ENCODE peak calls at places on chromosomes 12 and 14, in four cellular contexts. H, G, D and P are unnamed samples.

GRCh38 chr14:103867523-103867953 is 20.2 kb upstream of the PPP1R13B start:
- DNase-seq in H (no peak), G (no peak), D (no peak), P (no peak)

GRCh38 chr12:58860788-58861240 is 59.5 kb downstream of the LRIG3 start:
- DNase-seq in H (no peak), G (no peak), D (no peak), P (no peak)

GRCh38 chr12:6961695-6962284 is 8.7 kb downstream of the PHB2 start:
- DNase-seq in H (peak), G (peak), D (peak), P (peak)

GRCh38 chr14:41022932-41023331 is 583.7 kb upstream of the LRFN5 start:
- DNase-seq in H (no peak), G (no peak), D (peak), P (no peak)

GRCh38 chr14:102848830-102849521 is 71.7 kb downstream of the TRAF3 start:
- DNase-seq in H (no peak), G (no peak), D (no peak), P (no peak)

GRCh38 chr12:132506730-132507538 is 17.0 kb downstream of the FBRSL1 start:
- DNase-seq in H (no peak), G (no peak), D (no peak), P (no peak)

GRCh38 chr14:78254911-78255431 is 84.8 kb downstream of the NRXN3 start:
- DNase-seq in H (no peak), G (no peak), D (peak), P (peak)

GRCh38 chr12:96053476-96054261 is 18.3 kb upstream of the LTA4H start:
- DNase-seq in H (no peak), G (no peak), D (no peak), P (no peak)

GRCh38 chr14:64674829-64675228 is 29.4 kb upstream of the PLEKHG3 start:
- DNase-seq in H (no peak), G (no peak), D (no peak), P (no peak)

GRCh38 chr12:115158816-115159215 is 474.8 kb upstream of the TBX3 start:
- DNase-seq in H (no peak), G (no peak), D (no peak), P (no peak)

GRCh38 chr12:13452955-13453570 is 256.5 kb downstream of the EMP1 start:
- DNase-seq in H (no peak), G (no peak), D (no peak), P (no peak)
- TF ChIP-seq EZH2phosphoT487 in H (no peak), G (no peak), D (no peak), P (no peak)

GRCh38 chr12:26120561-26121274 is 4.1 kb downstream of the BHLHE41 start:
- DNase-seq in H (no peak), G (no peak), D (peak), P (no peak)

GRCh38 chr12:26121323-26121740 is 3.5 kb downstream of the BHLHE41 start:
- DNase-seq in H (no peak), G (peak), D (peak), P (peak)

GRCh38 chr12:26118356-26118755 is 6.5 kb downstream of the BHLHE41 start:
- DNase-seq in H (no peak), G (no peak), D (no peak), P (peak)

GRCh38 chr12:26117321-26117720 is 7.5 kb downstream of the BHLHE41 start:
- DNase-seq in H (no peak), G (no peak), D (no peak), P (peak)

GRCh38 chr12:26119391-26119981 is 5.4 kb downstream of the BHLHE41 start:
- DNase-seq in H (peak), G (peak), D (peak), P (peak)
- TF ChIP-seq CTCF in H (peak), G (peak), D (peak), P (peak)

DNA sequence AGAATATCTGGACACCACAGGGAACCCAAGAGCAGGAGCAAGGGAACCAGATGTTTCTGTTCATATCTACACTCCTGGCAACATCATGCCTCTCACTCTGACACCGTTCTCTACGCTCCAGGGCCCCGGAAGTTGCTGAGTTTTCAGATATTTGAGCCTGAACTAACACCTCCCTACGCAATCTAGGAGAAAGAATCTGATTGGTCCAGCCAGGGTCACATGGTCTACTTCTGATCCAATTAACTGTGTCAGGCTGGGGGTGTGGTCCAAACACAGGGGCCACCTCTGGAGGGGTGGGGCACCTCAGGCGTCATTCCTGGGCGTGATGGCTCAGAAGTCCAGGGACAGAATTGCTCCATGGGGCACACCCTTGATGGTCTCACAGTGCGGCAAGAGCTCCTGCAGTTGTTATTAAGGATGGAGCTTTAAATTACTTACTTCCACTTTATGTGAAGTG is 165.5 kb downstream of the PTPN11 start:
- DNase-seq in H (peak), G (peak), D (peak), P (no peak)
- TF ChIP-seq EZH2phosphoT487 in H (no peak), G (no peak), D (no peak), P (no peak)

GRCh38 chr12:10194160-10194559 is 15.3 kb downstream of the TMEM52B start:
- DNase-seq in H (no peak), G (no peak), D (peak), P (no peak)
- TF ChIP-seq CTCF in H (no peak), G (no peak), D (no peak), P (no peak)

DNA sequence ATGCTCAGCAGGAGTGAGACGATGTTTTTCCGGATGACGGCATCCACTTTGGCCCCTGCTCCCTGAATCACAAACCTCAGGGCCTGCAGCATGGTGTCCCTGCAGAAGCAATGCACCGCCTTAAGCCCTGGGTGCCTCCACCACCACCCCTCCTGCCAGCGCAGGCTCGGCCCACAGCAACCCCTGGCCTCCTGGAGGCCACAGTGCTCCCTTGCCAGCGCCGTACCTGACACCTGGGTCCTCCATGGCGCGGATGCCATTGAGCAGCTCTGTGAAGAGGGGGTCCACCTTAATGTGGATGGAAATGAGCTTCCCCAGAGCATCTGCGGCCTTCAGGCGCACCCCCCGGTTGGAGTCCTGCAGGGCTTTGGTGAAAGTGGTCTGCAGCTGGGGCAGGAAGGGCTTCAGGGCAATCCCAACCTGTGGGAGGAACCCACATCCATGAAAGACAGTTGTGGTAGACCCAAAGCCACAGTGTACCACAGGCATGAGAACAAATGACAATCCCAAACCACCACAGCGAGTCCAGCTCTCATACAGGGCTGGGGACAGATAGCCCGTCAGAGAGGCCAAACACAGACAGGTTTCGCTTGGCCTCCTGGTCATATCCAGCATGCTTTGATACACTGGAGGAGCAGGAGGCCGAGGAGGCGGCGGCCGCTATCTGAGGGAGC is 17.9 kb upstream of the RAB35 start:
- DNase-seq in H (no peak), G (no peak), D (no peak), P (no peak)
- TF ChIP-seq EZH2phosphoT487 in H (no peak), G (no peak), D (no peak), P (no peak)

DNA sequence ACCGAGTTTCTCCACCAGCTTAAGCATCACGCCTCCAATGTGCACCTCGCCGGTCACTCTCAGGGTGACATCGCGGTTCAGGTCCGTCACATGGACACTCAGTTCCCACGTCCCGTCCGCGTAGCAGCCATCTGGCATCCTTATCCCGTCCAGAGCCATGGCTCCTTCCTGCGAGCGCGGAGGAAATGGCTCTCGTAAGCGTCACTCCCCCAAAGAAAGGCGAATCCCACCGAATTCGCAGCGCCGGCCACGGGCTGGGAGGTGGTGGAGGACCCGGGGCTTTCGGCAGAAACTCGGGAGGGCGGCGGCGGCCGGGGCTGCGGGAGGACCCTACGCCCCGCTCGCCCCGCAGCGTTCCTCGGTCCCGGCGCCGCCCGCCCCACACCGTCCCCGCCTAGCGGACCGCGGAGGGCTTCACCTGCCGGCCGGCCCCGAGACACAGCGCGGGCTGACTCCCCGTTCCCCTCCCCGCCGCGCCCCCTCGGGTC is 396 bp downstream of the FERMT2 start:
- DNase-seq in H (no peak), G (peak), D (no peak), P (no peak)
- TF ChIP-seq CTCF in H (no peak), G (peak), D (no peak), P (no peak)

DNA sequence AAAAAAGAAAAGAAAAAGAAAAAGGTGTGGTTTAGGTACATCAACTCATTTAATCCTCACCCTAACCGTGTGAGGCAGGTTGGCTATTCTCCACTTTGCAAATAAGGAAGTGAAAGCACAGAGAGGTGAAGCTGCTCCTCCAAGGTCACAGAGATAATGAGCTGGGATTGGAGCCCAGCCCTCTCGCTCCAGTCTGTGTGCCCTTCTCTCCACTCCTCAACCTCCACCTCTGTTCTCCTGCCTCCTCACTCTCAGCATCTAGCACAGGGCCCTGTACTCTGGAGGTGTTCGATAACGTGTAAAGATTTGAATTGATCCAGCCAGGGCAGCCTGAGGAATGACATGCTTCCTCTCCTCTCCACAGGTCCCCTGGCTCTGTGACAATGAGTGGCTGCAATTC is 502.3 kb downstream of the TMEM132D start:
- DNase-seq in H (no peak), G (no peak), D (no peak), P (peak)
- TF ChIP-seq EZH2phosphoT487 in H (no peak), G (no peak), D (no peak), P (no peak)

DNA sequence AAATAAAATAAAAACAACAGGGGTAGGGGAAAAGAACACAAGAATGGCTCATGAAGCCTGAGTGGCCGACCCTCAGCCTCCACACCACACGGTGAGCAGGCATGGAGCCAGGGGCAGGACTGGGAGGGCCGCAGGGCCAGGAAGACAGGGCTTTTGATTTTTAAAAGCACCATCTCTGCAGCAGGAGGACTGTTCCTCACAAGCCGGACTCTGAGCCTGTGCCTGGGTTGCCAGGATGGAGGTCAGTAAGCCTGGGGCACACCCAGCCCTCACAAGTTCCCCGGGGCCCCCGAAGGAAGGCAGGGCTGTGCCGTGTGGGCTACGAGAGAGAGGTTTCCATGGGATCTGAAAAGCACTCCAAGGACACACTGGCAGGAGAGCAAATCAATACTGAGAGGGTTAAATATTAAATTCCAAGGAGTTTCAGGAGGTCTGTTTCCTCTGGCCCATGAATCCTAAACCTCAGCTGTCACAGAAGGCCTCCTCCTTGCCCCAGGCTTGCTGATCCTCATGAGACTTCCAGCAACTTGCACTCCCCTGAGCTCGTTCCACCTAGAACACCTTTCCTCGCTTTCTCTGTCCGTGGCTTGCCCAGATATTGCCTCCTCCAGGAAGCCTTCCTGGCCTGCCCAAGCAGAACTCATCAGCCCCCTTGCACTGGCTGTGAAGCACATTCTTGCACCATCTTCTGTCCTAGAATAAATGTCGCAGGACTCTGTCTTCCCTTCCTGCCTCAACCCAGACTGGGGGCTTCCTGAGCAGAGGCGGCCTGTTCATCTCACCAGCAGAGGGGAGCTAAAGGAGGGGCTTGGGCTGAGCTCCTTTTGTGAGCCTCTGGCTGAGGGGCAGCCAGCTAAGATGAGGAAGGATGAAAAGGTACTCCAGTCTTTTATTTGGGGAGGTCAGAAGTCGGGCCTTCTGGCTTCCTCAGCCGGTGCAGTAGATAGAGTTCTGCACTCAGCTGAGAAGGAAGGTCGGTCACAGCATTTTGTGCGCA is 64.6 kb downstream of the CCDC88C start:
- DNase-seq in H (no peak), G (peak), D (no peak), P (no peak)
- TF ChIP-seq CTCF in H (no peak), G (no peak), D (no peak), P (no peak)

DNA sequence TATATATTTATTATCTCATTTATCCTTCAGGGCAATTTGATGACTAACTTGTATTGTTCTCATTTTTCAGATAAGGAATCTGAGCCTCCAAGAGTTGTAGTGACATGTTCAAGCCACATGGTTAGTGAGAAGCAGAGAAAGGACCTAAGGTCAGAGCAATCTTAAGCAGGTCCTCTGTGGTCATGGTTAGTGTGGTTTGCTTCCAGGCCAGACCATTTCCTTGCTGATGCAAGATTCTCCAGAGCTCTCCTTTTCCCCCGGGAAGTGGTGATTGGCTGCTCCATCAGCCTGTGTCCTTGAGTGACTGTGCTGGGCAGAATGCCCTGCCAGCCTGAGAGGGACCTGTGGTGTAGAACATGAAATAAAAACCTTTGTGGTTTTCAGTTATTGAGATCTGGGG is 141.3 kb downstream of the KTN1 start:
- DNase-seq in H (peak), G (no peak), D (peak), P (no peak)
- TF ChIP-seq EZH2phosphoT487 in H (no peak), G (no peak), D (no peak), P (no peak)